ENCODE peak calls at places on chromosomes 16 and 17, in six cellular contexts. R, D, U, C, N and Z are unnamed samples.

GRCh38 chr16:28062261-28063046 is 1.1 kb downstream of the GSG1L start:
- DNase-seq in D (no peak), C (no peak), N (no peak), U (no peak), R (no peak), Z (no peak)

GRCh38 chr16:64309398-64310110 is 812.3 kb downstream of the CDH11 start:
- DNase-seq in N (no peak), R (no peak), D (no peak), U (no peak), C (no peak), Z (no peak)

GRCh38 chr17:81399481-81400153 is 4.4 kb downstream of the BAHCC1 start:
- DNase-seq in R (no peak), U (no peak), D (no peak), C (no peak), N (peak), Z (no peak)

GRCh38 chr17:58691701-58692238 is at the start of gene TEX14:
- DNase-seq in U (no peak), R (no peak), C (no peak), D (no peak), N (no peak), Z (no peak)

GRCh38 chr17:1031711-1032110 is 34.8 kb downstream of the TIMM22 start:
- DNase-seq in R (no peak), C (no peak), N (peak), D (no peak), U (no peak), Z (no peak)

GRCh38 chr17:4249452-4250029 is 14.2 kb downstream of the ANKFY1 start:
- DNase-seq in D (peak), U (no peak), C (peak), R (no peak), N (no peak), Z (peak)

GRCh38 chr16:73187163-73187562 is 139.2 kb upstream of the ZFHX3 start:
- DNase-seq in R (no peak), N (no peak), U (no peak), C (no peak), D (no peak), Z (no peak)

GRCh38 chr16:85556456-85557082 is 56.6 kb upstream of the GSE1 start:
- DNase-seq in N (peak), C (peak), D (peak), R (peak), U (peak), Z (peak)

GRCh38 chr17:34252138-34252889 is 2.8 kb upstream of the CCL2 start:
- DNase-seq in N (peak), R (no peak), D (peak), C (no peak), U (no peak), Z (peak)

GRCh38 chr16:27080870-27081269 is 14.1 kb downstream of the C16orf82 start:
- DNase-seq in R (no peak), D (no peak), U (no peak), N (no peak), C (no peak), Z (peak)

GRCh38 chr16:68760671-68761275 is 23.7 kb downstream of the CDH1 start:
- DNase-seq in U (no peak), R (peak), D (peak), N (no peak), C (no peak), Z (peak)

GRCh38 chr16:22007509-22008214 is at the start of gene MOSMO:
- DNase-seq in R (peak), D (peak), C (peak), N (peak), U (peak), Z (peak)

GRCh38 chr17:2610195-2610594 is 16.7 kb downstream of the PAFAH1B1 start:
- DNase-seq in N (no peak), R (no peak), D (no peak), C (no peak), U (no peak), Z (no peak)

GRCh38 chr16:89442990-89443726 is 47.2 kb downstream of the ANKRD11 start:
- DNase-seq in N (no peak), U (no peak), R (no peak), C (no peak), D (peak), Z (peak)

GRCh38 chr16:27820646-27821345 is 242.7 kb downstream of the GSG1L start:
- DNase-seq in U (no peak), R (no peak), C (no peak), D (no peak), N (no peak), Z (no peak)

GRCh38 chr17:41785091-41785875 is 1.2 kb downstream of the JUP start:
- DNase-seq in R (no peak), N (no peak), D (no peak), U (no peak), C (peak), Z (peak)

GRCh38 chr17:214881-215331 is 33.5 kb upstream of the DOC2B start:
- DNase-seq in D (no peak), C (no peak), R (no peak), U (no peak), N (peak), Z (no peak)

GRCh38 chr17:80446645-80447405 is 29.6 kb downstream of the NPTX1 start:
- DNase-seq in R (no peak), N (no peak), U (no peak), D (no peak), C (no peak), Z (no peak)

GRCh38 chr16:1026784-1027415 is 45.3 kb downstream of the SOX8 start:
- DNase-seq in C (no peak), R (no peak), U (no peak), N (no peak), D (no peak), Z (no peak)